ENCODE peak calls at places on chromosomes 4 and X, in five cellular contexts. K is aorta, Y is adrenal gland, G is neuronal stem cell, H is suprapubic skin. R is an unnamed sample.

GRCh38 chrX:1518512-1518911 is 18.5 kb downstream of the P2RY8 start:
- DNase-seq in K (no peak), H (no peak), Y (no peak), G (no peak), R (no peak)

GRCh38 chrX:40908857-40909475 is 173.6 kb upstream of the MED14 start:
- DNase-seq in Y (no peak), G (no peak), K (no peak), H (no peak), R (no peak)

GRCh38 chr4:5940470-5941203 is 47.8 kb upstream of the CRMP1 start:
- DNase-seq in H (no peak), G (no peak), Y (no peak), K (no peak), R (peak; percentile 41)

GRCh38 chr4:186979966-186980745 is 256.5 kb upstream of the FAT1 start:
- DNase-seq in H (no peak), Y (no peak), G (no peak), K (no peak), R (peak; percentile 16)

GRCh38 chr4:6152879-6153705 is 47.3 kb downstream of the JAKMIP1 start:
- DNase-seq in K (no peak), H (no peak), G (no peak), Y (no peak), R (no peak)

GRCh38 chrX:10884246-10884645 is 226.9 kb upstream of the HCCS start:
- DNase-seq in H (no peak), Y (no peak), K (no peak), G (no peak), R (no peak)

GRCh38 chrX:74550295-74550802 is 64.1 kb downstream of the RLIM start:
- DNase-seq in K (peak; percentile 89), G (peak; percentile 61), Y (peak; percentile 82), H (peak; percentile 84), R (peak; percentile 84)

GRCh38 chr4:78720994-78721677 is 55.0 kb upstream of the BMP2K start:
- DNase-seq in H (no peak), Y (peak; percentile 36), K (peak; percentile 61), G (no peak), R (no peak)

GRCh38 chr4:93394488-93395185 is 433.9 kb upstream of the ATOH1 start:
- DNase-seq in K (no peak), H (no peak), G (no peak), Y (no peak), R (no peak)

GRCh38 chrX:39577206-39577605 is 520.6 kb downstream of the BCOR start:
- DNase-seq in Y (no peak), H (no peak), G (no peak), K (no peak), R (no peak)

GRCh38 chr4:2006956-2007653 is 1.7 kb downstream of the NELFA start:
- DNase-seq in H (no peak), K (no peak), Y (peak; percentile 63), G (no peak), R (no peak)

DNA sequence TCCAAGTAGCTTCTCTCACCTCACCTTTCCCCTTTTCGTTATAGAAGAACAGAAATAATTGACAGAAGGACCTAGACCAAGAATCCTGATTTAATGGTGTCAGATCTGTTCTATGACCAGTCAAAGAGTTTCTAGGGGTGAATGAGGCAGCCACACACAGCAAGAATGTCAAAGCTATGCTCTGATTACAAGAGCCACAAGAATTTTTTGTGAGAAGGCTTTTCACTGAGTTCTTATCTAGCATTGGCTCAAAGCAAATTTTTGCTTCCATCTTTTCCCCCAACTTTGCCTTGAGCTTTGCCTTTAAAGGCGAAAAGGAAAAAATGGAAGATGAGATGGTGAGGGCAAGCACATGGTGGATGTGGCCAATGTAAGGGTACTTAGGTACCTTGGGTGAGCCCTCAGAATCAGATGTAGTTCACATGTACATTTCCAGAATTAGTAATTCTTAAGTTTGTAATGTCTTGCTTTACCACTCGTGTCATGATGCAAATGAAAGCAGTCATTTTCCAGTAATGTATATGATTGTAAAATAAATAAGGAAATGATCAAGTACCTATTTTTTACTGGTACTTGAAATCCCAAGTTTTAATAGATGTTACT is 23.5 kb downstream of the FMR1 start:
- DNase-seq in Y (no peak), K (no peak), G (no peak), H (no peak), R (peak; percentile 41)
- H3K36me3 ChIP-seq in Y (no peaks in the 10 kb centered on the region), K (no peaks in the 10 kb centered on the region), G (peaks cover 95% of the 10 kb centered on the region), H (peaks cover 9% of the 10 kb centered on the region), R (peaks cover 12% of the 10 kb centered on the region)

GRCh38 chr4:56655209-56655626 is 25.9 kb downstream of the HOPX start:
- DNase-seq in K (no peak), Y (peak; percentile 32), H (peak; percentile 79), G (no peak), R (peak; percentile 29)
- H3K27ac ChIP-seq in K (no peak overlapping the region), Y (no peak overlapping the region), H (peak overlapping the region; percentile 88), G (no peak overlapping the region), R (no peak overlapping the region)

GRCh38 chr4:66658809-66659208 is 886.5 kb downstream of the CENPC start:
- DNase-seq in H (no peak), K (no peak), G (no peak), Y (no peak), R (no peak)

GRCh38 chr4:66653937-66654336 is 891.4 kb downstream of the CENPC start:
- DNase-seq in Y (no peak), K (no peak), G (no peak), H (no peak), R (no peak)

DNA sequence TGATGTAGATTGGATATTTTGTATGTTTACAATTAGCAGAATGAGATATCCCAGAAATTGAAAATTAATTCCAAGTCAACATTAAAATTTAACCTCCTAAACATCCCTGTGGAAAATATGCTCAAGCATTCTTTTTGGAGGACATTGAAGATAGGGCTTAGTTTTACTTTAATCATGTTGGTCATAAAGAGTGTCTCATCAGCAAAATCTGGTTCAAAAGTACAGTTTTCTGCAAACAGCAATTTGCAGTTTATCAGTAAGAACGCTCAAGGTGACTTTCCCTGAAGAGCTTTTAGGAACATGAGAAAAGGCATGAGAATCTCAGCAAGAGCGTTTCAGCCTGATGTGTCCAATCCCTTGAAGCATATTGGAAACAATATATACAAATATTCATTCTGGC is 889.8 kb downstream of the CENPC start:
- DNase-seq in Y (no peak), K (no peak), G (no peak), H (no peak), R (no peak)
- H3K27me3 ChIP-seq in Y (no peaks in the 10 kb centered on the region), K (no peaks in the 10 kb centered on the region), G (no peaks in the 10 kb centered on the region), H (no peaks in the 10 kb centered on the region), R (no peaks in the 10 kb centered on the region)

GRCh38 chr4:147040874-147041273 is 95.2 kb upstream of the TTC29 start:
- DNase-seq in Y (no peak), H (no peak), G (no peak), K (no peak), R (no peak)
- H3K36me3 ChIP-seq in Y (no peaks in the 10 kb centered on the region), H (no peaks in the 10 kb centered on the region), G (no peaks in the 10 kb centered on the region), K (no peaks in the 10 kb centered on the region), R (no peaks in the 10 kb centered on the region)

GRCh38 chr4:151215295-151215694 is 61.7 kb upstream of the PRSS48 start:
- DNase-seq in H (no peak), G (no peak), K (no peak), Y (peak; percentile 39), R (peak; percentile 68)

GRCh38 chr4:151223465-151223864 is 53.5 kb upstream of the PRSS48 start:
- DNase-seq in G (no peak), K (no peak), H (no peak), Y (no peak), R (no peak)

GRCh38 chr4:151219091-151219490 is 57.9 kb upstream of the PRSS48 start:
- DNase-seq in G (no peak), K (no peak), H (no peak), Y (no peak), R (no peak)

GRCh38 chr4:151219938-151220337 is 57.0 kb upstream of the PRSS48 start:
- DNase-seq in H (no peak), G (no peak), K (no peak), Y (no peak), R (no peak)

DNA sequence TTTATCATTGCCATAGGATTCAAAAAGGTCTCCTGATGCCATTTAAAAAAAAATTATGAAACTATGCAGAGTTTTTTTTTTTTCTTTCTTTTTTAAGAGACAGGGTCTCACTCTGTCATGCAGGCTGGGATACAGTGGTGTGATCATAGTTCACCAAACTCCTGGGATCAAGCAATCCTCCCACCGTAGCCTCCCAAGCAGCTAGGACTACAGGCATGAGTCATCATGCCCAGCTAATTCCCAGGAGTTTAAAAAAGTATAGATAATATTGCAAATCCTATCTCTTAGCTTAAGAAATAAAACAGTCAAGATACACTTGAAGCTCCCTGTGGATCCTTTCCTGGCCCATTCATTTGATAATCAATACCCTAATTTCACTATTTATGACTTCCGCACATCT is 58.6 kb upstream of the PRSS48 start:
- DNase-seq in K (no peak), G (no peak), Y (no peak), H (no peak), R (peak; percentile 59)
- H3K27ac ChIP-seq in K (no peak overlapping the region), G (no peak overlapping the region), Y (no peak overlapping the region), H (no peak overlapping the region), R (no peak overlapping the region)

GRCh38 chr4:20251061-20251795 is 477 bp upstream of the SLIT2 start:
- DNase-seq in K (no peak), G (no peak), Y (no peak), H (no peak), R (no peak)
- H3K27me3 ChIP-seq in K (no peaks in the 10 kb centered on the region), G (no peaks in the 10 kb centered on the region), Y (no peaks in the 10 kb centered on the region), H (peaks cover 40% of the 10 kb centered on the region), R (no peaks in the 10 kb centered on the region)

GRCh38 chr4:10115271-10115656 is 1.3 kb downstream of the WDR1 start:
- DNase-seq in G (no peak), Y (no peak), H (no peak), K (no peak), R (no peak)
- H3K36me3 ChIP-seq in G (peaks cover 56% of the 10 kb centered on the region), Y (no peaks in the 10 kb centered on the region), H (peaks cover 46% of the 10 kb centered on the region), K (peaks cover 2% of the 10 kb centered on the region), R (peaks cover 35% of the 10 kb centered on the region)

DNA sequence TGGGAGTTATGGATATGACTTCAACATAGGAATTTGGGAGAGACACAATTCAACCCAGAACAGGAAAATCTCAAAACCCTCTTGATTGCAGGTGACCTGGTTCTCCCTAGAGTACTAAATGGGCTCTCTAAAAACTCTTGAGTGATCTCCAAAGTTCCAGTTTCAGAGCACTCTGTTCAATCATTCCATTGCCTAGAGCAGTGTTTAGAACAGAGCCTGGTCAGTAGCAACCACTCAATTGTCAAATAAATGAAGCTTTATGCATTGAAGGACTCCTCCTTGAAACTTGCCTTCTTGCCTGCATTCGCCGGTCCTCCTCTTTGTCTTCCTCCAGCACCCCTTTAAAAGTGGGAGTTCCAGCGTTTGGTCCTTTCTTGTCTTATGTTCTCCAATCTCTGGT is 85.8 kb downstream of the KIT start:
- DNase-seq in H (no peak), G (no peak), Y (no peak), K (no peak), R (no peak)
- H3K27ac ChIP-seq in H (no peak overlapping the region), G (no peak overlapping the region), Y (no peak overlapping the region), K (no peak overlapping the region), R (no peak overlapping the region)

DNA sequence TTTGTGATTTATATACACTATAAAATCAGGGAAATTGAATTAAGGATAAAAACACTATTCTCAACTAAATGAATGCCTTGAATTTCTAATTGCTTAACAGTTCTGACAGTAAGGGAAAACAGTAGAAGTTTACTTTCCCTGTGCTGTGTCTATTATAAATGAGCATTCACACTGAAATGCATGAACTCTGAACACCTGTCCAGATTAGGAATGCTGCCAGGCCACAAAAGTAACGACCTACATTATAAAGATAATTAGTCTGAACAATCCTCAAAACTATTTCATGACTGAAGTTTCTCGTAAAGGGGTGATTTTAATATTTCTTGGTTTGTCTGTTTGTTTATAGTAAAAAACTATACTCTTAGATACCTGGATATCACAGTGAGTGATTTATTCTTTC is 2.0 kb downstream of the NDST3 start:
- DNase-seq in G (no peak), K (no peak), Y (no peak), H (no peak), R (no peak)
- H3K27me3 ChIP-seq in G (peaks cover 15% of the 10 kb centered on the region), K (no peaks in the 10 kb centered on the region), Y (peaks cover 28% of the 10 kb centered on the region), H (peaks cover 31% of the 10 kb centered on the region), R (peaks cover 16% of the 10 kb centered on the region)

R was measured in cardiac muscle cell.